ENCODE peak calls at places on chromosome 6, in nine cellular contexts. F, R, O, Z, I, D, S, M and G are unnamed samples.

GRCh38 chr6:112338310-112338709 is 8.8 kb upstream of the RFPL4B start:
- DNase-seq in O (no peak), M (no peak), D (peak; percentile 20), Z (no peak), I (peak; percentile 49), S (no peak), R (no peak), F (no peak), G (no peak)

GRCh38 chr6:85756982-85757381 is 114.3 kb upstream of the SYNCRIP start:
- DNase-seq in M (no peak), F (no peak), D (peak; percentile 54), Z (no peak), I (peak; percentile 72), O (no peak), R (no peak), S (peak; percentile 45), G (no peak)

GRCh38 chr6:25014806-25015560 is 79.2 kb upstream of the RIPOR2 start:
- DNase-seq in D (no peak), O (no peak), Z (no peak), F (no peak), S (no peak), I (peak; percentile 51), R (no peak), M (peak; percentile 53), G (no peak)

GRCh38 chr6:150680510-150680909 is 80.8 kb downstream of the PLEKHG1 start:
- DNase-seq in S (no peak), M (no peak), O (no peak), Z (no peak), F (no peak), D (no peak), I (no peak), R (no peak), G (no peak)

GRCh38 chr6:169702640-169703246 is 817 bp downstream of the C6orf120 start:
- DNase-seq in D (peak; percentile 55), O (no peak), I (no peak), F (no peak), S (peak; percentile 11), R (peak; percentile 50), M (no peak), Z (peak; percentile 51), G (no peak)

GRCh38 chr6:134065706-134066105 is 13.3 kb upstream of the SLC2A12 start:
- DNase-seq in M (no peak), F (no peak), O (no peak), Z (peak; percentile 20), D (peak; percentile 62), I (no peak), R (peak; percentile 45), S (peak; percentile 37), G (no peak)

GRCh38 chr6:90297124-90297865 is 652 bp upstream of the BACH2 start:
- DNase-seq in O (peak; percentile 76), I (no peak), R (no peak), S (no peak), F (no peak), D (no peak), M (no peak), Z (peak; percentile 11), G (no peak)

GRCh38 chr6:80689700-80690099 is 583.2 kb downstream of the BCKDHB start:
- DNase-seq in O (no peak), R (no peak), Z (no peak), I (peak; percentile 39), M (no peak), D (peak; percentile 58), S (no peak), F (no peak), G (no peak)

GRCh38 chr6:148470141-148470540 is 127.5 kb downstream of the SASH1 start:
- DNase-seq in F (no peak), D (no peak), S (no peak), M (no peak), Z (no peak), I (no peak), R (no peak), O (no peak), G (no peak)

GRCh38 chr6:166910601-166911000 is 45.7 kb downstream of the RNASET2 start:
- DNase-seq in M (peak; percentile 60), Z (no peak), F (no peak), I (no peak), R (no peak), S (peak; percentile 49), O (no peak), D (peak; percentile 8), G (no peak)

GRCh38 chr6:139311826-139312225 is 20.0 kb upstream of the TXLNB start:
- DNase-seq in R (no peak), S (peak; percentile 48), D (no peak), Z (no peak), O (no peak), I (no peak), M (peak; percentile 74), F (no peak), G (no peak)

GRCh38 chr6:21438237-21438985 is 155.1 kb upstream of the SOX4 start:
- DNase-seq in S (peak; percentile 50), M (no peak), O (no peak), I (no peak), R (no peak), F (peak; percentile 18), Z (no peak), D (peak; percentile 32), G (no peak)

GRCh38 chr6:145587342-145587741 is 148.0 kb downstream of the EPM2A start:
- DNase-seq in I (no peak), Z (no peak), F (no peak), M (no peak), S (peak; percentile 4), O (no peak), R (no peak), D (no peak), G (no peak)

GRCh38 chr6:94027374-94027773 is 608.0 kb upstream of the EPHA7 start:
- DNase-seq in M (no peak), O (no peak), D (no peak), Z (no peak), S (no peak), I (no peak), R (no peak), F (no peak), G (no peak)

GRCh38 chr6:107704377-107705013 is 119.6 kb downstream of the SCML4 start:
- DNase-seq in O (no peak), M (peak; percentile 45), F (peak; percentile 39), Z (peak; percentile 27), D (peak; percentile 61), R (peak; percentile 61), S (peak; percentile 46), I (peak; percentile 80), G (no peak)

GRCh38 chr6:28355743-28356665 is 6.3 kb downstream of the ZKSCAN3 start:
- DNase-seq in R (peak; percentile 67), I (peak; percentile 94), Z (peak; percentile 83), D (peak; percentile 93), O (peak; percentile 81), S (peak; percentile 79), F (peak; percentile 53), M (peak; percentile 56), G (peak; percentile 49)

GRCh38 chr6:5238336-5238735 is 22.4 kb downstream of the LYRM4 start:
- DNase-seq in O (no peak), S (no peak), D (no peak), I (no peak), M (no peak), R (no peak), F (no peak), Z (no peak), G (no peak)

GRCh38 chr6:13810688-13811446 is 3.5 kb downstream of the MCUR1 start:
- DNase-seq in R (no peak), S (no peak), F (no peak), Z (no peak), O (no peak), M (no peak), D (no peak), I (peak; percentile 59), G (no peak)